ENCODE peak calls at places on chromosome 18, in four cellular contexts. X is M059J; U is EL; O is stimulated activated CD8-positive, alpha-beta memory T cell treated with anti-CD3 and anti-CD28 coated beads, Interleukin-15, amount 100 ng/mL, for 24 hours. M is an unnamed sample.

GRCh38 chr18:64799378-64799777 is 650.5 kb upstream of the LINC00305 start:
- DNase-seq in X (no peak), U (no peak), O (no peak), M (no peak)

GRCh38 chr18:44895176-44895798 is 214.6 kb downstream of the SETBP1 start:
- DNase-seq in X (peak), U (peak), O (no peak), M (peak)

GRCh38 chr18:77012751-77013550 is 119.6 kb downstream of the MBP start:
- DNase-seq in X (no peak), U (no peak), O (no peak), M (no peak)

GRCh38 chr18:60209042-60209441 is 163.5 kb downstream of the MC4R start:
- DNase-seq in X (no peak), U (no peak), O (no peak), M (no peak)

GRCh38 chr18:27377251-27377650 is 192.1 kb upstream of the CHST9 start:
- DNase-seq in X (peak), U (no peak), O (no peak), M (no peak)

GRCh38 chr18:8001711-8002110 is 434.6 kb downstream of the PTPRM start:
- DNase-seq in X (no peak), U (no peak), O (no peak), M (no peak)

GRCh38 chr18:70390366-70391090 is 101.7 kb downstream of the SOCS6 start:
- DNase-seq in X (no peak), U (peak), O (no peak), M (no peak)

GRCh38 chr18:58325521-58325908 is 281.5 kb downstream of the NEDD4L start:
- DNase-seq in X (peak), U (no peak), O (no peak), M (no peak)

GRCh38 chr18:26854292-26854881 is 11.1 kb downstream of the AQP4 start:
- DNase-seq in X (no peak), U (no peak), O (no peak), M (no peak)

GRCh38 chr18:55381277-55381676 is 206.7 kb downstream of the TCF4 start:
- DNase-seq in X (peak), U (peak), O (no peak), M (no peak)

GRCh38 chr18:23871410-23871809 is 143.1 kb upstream of the TTC39C start:
- DNase-seq in X (peak), U (no peak), O (peak), M (peak)

GRCh38 chr18:45690975-45691815 is 32.8 kb upstream of the SLC14A1 start:
- DNase-seq in X (peak), U (peak), O (peak), M (peak)